ENCODE peak calls at places on chromosome 20, in seven cellular contexts. N is SK-N-SH, B is K562, R is HepG2, U is H1, Q is GM12878, J is GM12891. D is an unnamed sample.

GRCh38 chr20:21096321-21097043 is 9.7 kb downstream of the LINC00237 start:
- DNase-seq in N (peak), B (peak), R (peak), U (no peak), Q (peak), J (no peak), D (no peak)

GRCh38 chr20:36866164-36866563 is 9.8 kb upstream of the TLDC2 start:
- DNase-seq in N (no peak), B (no peak), R (peak), U (peak), Q (no peak), J (no peak), D (no peak)

GRCh38 chr20:1964659-1965405 is 29.0 kb downstream of the PDYN start:
- DNase-seq in N (no peak), B (no peak), R (no peak), U (no peak), Q (no peak), J (no peak), D (no peak)

GRCh38 chr20:1942061-1942460 is 46.9 kb downstream of the SIRPA start:
- DNase-seq in N (no peak), B (no peak), R (no peak), U (no peak), Q (no peak), J (no peak), D (no peak)

GRCh38 chr20:41769650-41770049 is 151.5 kb upstream of the CHD6 start:
- DNase-seq in N (no peak), B (no peak), R (no peak), U (peak), Q (no peak), J (no peak), D (no peak)

GRCh38 chr20:38599410-38599882 is 2.2 kb upstream of the ARHGAP40 start:
- DNase-seq in N (peak), B (peak), R (peak), U (no peak), Q (no peak), J (no peak), D (no peak)

GRCh38 chr20:50642288-50642803 is 49.0 kb downstream of the RIPOR3 start:
- DNase-seq in N (no peak), B (no peak), R (no peak), U (no peak), Q (no peak), J (no peak), D (no peak)

GRCh38 chr20:7305971-7306370 is 538.5 kb downstream of the BMP2 start:
- DNase-seq in N (no peak), B (no peak), R (no peak), U (no peak), Q (no peak), J (no peak), D (no peak)

GRCh38 chr20:36573798-36574277 is 441 bp downstream of the TGIF2 start:
- DNase-seq in N (peak), B (peak), R (peak), U (no peak), Q (no peak), J (no peak), D (peak)

GRCh38 chr20:49482621-49483017 is at the start of gene KCNB1:
- DNase-seq in N (peak), B (peak), R (peak), U (peak), Q (no peak), J (peak), D (peak)

GRCh38 chr20:57459278-57459677 is 65.7 kb downstream of the CTCFL start:
- DNase-seq in N (no peak), B (no peak), R (no peak), U (no peak), Q (no peak), J (no peak), D (no peak)

GRCh38 chr20:664576-664975 is 11.0 kb downstream of the SCRT2 start:
- DNase-seq in N (no peak), B (no peak), R (no peak), U (no peak), Q (no peak), J (no peak), D (no peak)

GRCh38 chr20:11853359-11853758 is 64.3 kb upstream of the BTBD3 start:
- DNase-seq in N (no peak), B (no peak), R (no peak), U (no peak), Q (no peak), J (no peak), D (no peak)

GRCh38 chr20:62917720-62918119 is 8.6 kb downstream of the DIDO1 start:
- DNase-seq in N (no peak), B (no peak), R (no peak), U (no peak), Q (no peak), J (no peak), D (no peak)

GRCh38 chr20:46375771-46376170 is 30.6 kb downstream of the ELMO2 start:
- DNase-seq in N (no peak), B (no peak), R (no peak), U (no peak), Q (no peak), J (no peak), D (no peak)

GRCh38 chr20:56774873-56775272 is 145.8 kb downstream of the TFAP2C start:
- DNase-seq in N (no peak), B (no peak), R (no peak), U (no peak), Q (no peak), J (no peak), D (no peak)

GRCh38 chr20:48703511-48704219 is 124.1 kb downstream of the PREX1 start:
- DNase-seq in N (no peak), B (no peak), R (no peak), U (no peak), Q (no peak), J (no peak), D (no peak)

GRCh38 chr20:5150226-5151076 is 23.6 kb downstream of the CDS2 start:
- DNase-seq in N (no peak), B (no peak), R (peak), U (no peak), Q (no peak), J (no peak), D (no peak)

GRCh38 chr20:33061626-33062025 is 7.9 kb downstream of the BPIFB3 start:
- DNase-seq in N (no peak), B (no peak), R (no peak), U (no peak), Q (no peak), J (no peak), D (no peak)

GRCh38 chr20:38278150-38278549 is 17.6 kb upstream of the KIAA1755 start:
- DNase-seq in N (no peak), B (no peak), R (no peak), U (no peak), Q (no peak), J (no peak), D (no peak)

GRCh38 chr20:64099086-64099786 is 8.1 kb downstream of the NPBWR2 start:
- DNase-seq in N (no peak), B (no peak), R (no peak), U (no peak), Q (no peak), J (no peak), D (no peak)

GRCh38 chr20:661474-662288 is 8.7 kb upstream of the SRXN1 start:
- DNase-seq in N (no peak), B (no peak), R (no peak), U (peak), Q (no peak), J (no peak), D (no peak)

GRCh38 chr20:33971147-33971775 is 22.4 kb upstream of the RALY start:
- DNase-seq in N (no peak), B (no peak), R (no peak), U (no peak), Q (no peak), J (no peak), D (no peak)

GRCh38 chr20:35952480-35953410 is 1.6 kb downstream of the SCAND1 start:
- DNase-seq in N (no peak), B (peak), R (peak), U (no peak), Q (no peak), J (no peak), D (no peak)

GRCh38 chr20:10040070-10040970 is 5.5 kb downstream of the ANKEF1 start:
- DNase-seq in N (no peak), B (no peak), R (peak), U (no peak), Q (no peak), J (no peak), D (no peak)

GRCh38 chr20:34829191-34829590 is 3.7 kb upstream of the NCOA6 start:
- DNase-seq in N (no peak), B (no peak), R (no peak), U (no peak), Q (no peak), J (no peak), D (no peak)

GRCh38 chr20:13874269-13875158 is 89.7 kb downstream of the NDUFAF5 start:
- DNase-seq in N (no peak), B (no peak), R (no peak), U (no peak), Q (no peak), J (no peak), D (no peak)

GRCh38 chr20:3563548-3564177 is 92.8 kb downstream of the ATRN start:
- DNase-seq in N (peak), B (peak), R (peak), U (no peak), Q (peak), J (peak), D (no peak)

GRCh38 chr20:3565851-3566250 is 95.0 kb downstream of the ATRN start:
- DNase-seq in N (no peak), B (no peak), R (no peak), U (no peak), Q (no peak), J (no peak), D (no peak)

GRCh38 chr20:3560578-3560977 is 89.8 kb downstream of the ATRN start:
- DNase-seq in N (no peak), B (no peak), R (no peak), U (no peak), Q (no peak), J (no peak), D (no peak)

GRCh38 chr20:3560162-3560561 is 89.3 kb downstream of the ATRN start:
- DNase-seq in N (no peak), B (no peak), R (no peak), U (no peak), Q (no peak), J (no peak), D (no peak)

GRCh38 chr20:3563113-3563512 is 92.3 kb downstream of the ATRN start:
- DNase-seq in N (no peak), B (no peak), R (no peak), U (no peak), Q (no peak), J (no peak), D (no peak)
- TF ChIP-seq TAF1 in N (no peak), B (no peak), R (no peak), U (no peak), Q (no peak), J (no peak), D (no peak)

GRCh38 chr20:22611636-22612035 is 27.3 kb upstream of the FOXA2 start:
- DNase-seq in N (no peak), B (no peak), R (no peak), U (no peak), Q (no peak), J (no peak), D (no peak)
- TF ChIP-seq TAF1 in N (no peak), B (no peak), R (no peak), U (no peak), Q (no peak), J (no peak), D (no peak)

DNA sequence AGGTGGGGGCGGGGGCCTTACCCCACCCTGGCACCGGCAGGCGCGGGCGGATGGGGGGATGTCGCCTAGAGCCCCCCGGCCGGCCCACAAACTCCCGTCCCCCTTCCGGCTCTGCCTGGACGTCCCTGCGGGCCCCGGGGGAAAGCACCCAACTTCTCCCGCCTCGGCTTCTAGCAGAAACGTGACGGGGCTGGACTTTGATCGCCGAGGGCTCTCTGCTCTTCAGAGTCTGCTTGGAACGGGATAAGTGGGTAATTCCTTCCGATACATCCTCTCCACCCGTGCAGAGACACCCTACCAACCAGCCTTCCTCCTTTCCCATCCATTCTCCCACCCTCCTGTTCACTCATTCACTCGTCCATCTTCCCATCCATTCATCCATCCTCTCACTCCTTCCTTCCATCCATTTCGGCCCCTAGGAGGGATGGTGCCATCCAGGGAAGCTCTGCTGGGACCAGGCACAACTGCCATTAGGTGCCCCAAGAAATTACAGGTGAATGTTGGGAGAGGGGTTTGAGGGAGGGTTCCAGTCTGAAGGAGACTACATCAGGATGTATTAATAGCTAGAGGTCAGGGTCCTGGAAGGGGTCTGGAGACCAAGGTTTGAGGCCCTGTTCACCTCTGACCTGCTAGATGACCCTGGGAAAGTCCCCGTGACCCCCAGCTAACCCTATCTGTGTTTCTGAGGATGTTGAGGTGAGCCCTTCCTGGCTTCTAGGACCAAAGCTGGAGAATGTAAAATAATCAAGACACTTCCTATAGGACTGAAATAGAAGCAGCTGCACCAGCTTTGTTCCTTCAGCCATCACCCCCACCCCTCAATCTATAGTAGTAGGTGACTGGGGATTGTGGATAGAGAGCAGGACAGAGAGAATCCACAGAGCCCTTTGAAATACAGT is 518 bp downstream of the TTLL9 start:
- DNase-seq in N (no peak), B (no peak), R (no peak), U (peak), Q (no peak), J (no peak), D (no peak)
- TF ChIP-seq TAF1 in N (no peak), B (no peak), R (no peak), U (no peak), Q (no peak), J (no peak), D (no peak)

GRCh38 chr20:25543068-25543467 is 42.3 kb downstream of the NINL start:
- DNase-seq in N (no peak), B (no peak), R (peak), U (no peak), Q (no peak), J (no peak), D (no peak)

GRCh38 chr20:25539742-25540201 is 45.6 kb downstream of the NINL start:
- DNase-seq in N (no peak), B (no peak), R (no peak), U (no peak), Q (no peak), J (no peak), D (peak)

GRCh38 chr20:25540273-25540672 is 45.1 kb downstream of the NINL start:
- DNase-seq in N (no peak), B (no peak), R (no peak), U (no peak), Q (no peak), J (no peak), D (peak)

GRCh38 chr20:25538838-25539665 is 46.3 kb downstream of the NINL start:
- DNase-seq in N (no peak), B (no peak), R (peak), U (no peak), Q (no peak), J (no peak), D (peak)

GRCh38 chr20:25541676-25542075 is 43.7 kb downstream of the NINL start:
- DNase-seq in N (no peak), B (no peak), R (no peak), U (no peak), Q (no peak), J (no peak), D (no peak)
- TF ChIP-seq TAF1 in N (no peak), B (no peak), R (no peak), U (no peak), Q (no peak), J (no peak), D (no peak)

D was measured in GM12892.